ENCODE peak calls at places on chromosome 18, in nine cellular contexts. C, L, Z, K, G, F, N, P and O are unnamed samples.

GRCh38 chr18:31410716-31411483 is 34.3 kb downstream of the DSG4 start:
- DNase-seq in K (no peak), N (no peak), Z (no peak), P (peak), G (no peak), F (no peak), L (no peak), C (no peak), O (no peak)

GRCh38 chr18:35430721-35431441 is 53.7 kb upstream of the ZNF396 start:
- DNase-seq in G (no peak), P (no peak), N (no peak), L (no peak), K (no peak), C (no peak), Z (no peak), F (no peak), O (no peak)

GRCh38 chr18:9991021-9992000 is 77.5 kb downstream of the VAPA start:
- DNase-seq in Z (no peak), N (no peak), C (no peak), G (no peak), K (no peak), P (no peak), L (no peak), F (no peak), O (no peak)

GRCh38 chr18:10036479-10036878 is 122.7 kb downstream of the VAPA start:
- DNase-seq in G (no peak), F (no peak), C (peak), N (no peak), L (no peak), Z (no peak), K (no peak), P (no peak), O (no peak)

GRCh38 chr18:75624836-75625235 is 197.3 kb upstream of the SMIM21 start:
- DNase-seq in C (no peak), N (no peak), L (no peak), G (no peak), K (no peak), F (no peak), Z (no peak), P (no peak), O (no peak)

GRCh38 chr18:1585881-1586488 is 681.3 kb downstream of the ADCYAP1 start:
- DNase-seq in K (no peak), P (peak), Z (no peak), F (no peak), G (no peak), C (no peak), N (peak), L (peak), O (no peak)

GRCh38 chr18:52657063-52657462 is 317.1 kb downstream of the DCC start:
- DNase-seq in N (no peak), Z (no peak), P (peak), C (no peak), L (no peak), K (no peak), F (no peak), G (no peak), O (no peak)

GRCh38 chr18:41849632-41850031 is 105.4 kb upstream of the PIK3C3 start:
- DNase-seq in C (no peak), L (no peak), G (no peak), P (no peak), F (no peak), N (no peak), Z (no peak), K (no peak), O (no peak)

GRCh38 chr18:48796491-48797205 is 154.1 kb downstream of the SMAD7 start:
- DNase-seq in G (peak), F (no peak), N (no peak), C (no peak), L (no peak), K (no peak), P (no peak), Z (peak), O (peak)

GRCh38 chr18:68454511-68455228 is 260.2 kb downstream of the TMX3 start:
- DNase-seq in K (no peak), N (no peak), G (no peak), Z (no peak), P (no peak), F (no peak), C (no peak), L (no peak), O (no peak)

GRCh38 chr18:56723706-56724105 is 72.5 kb downstream of the WDR7 start:
- DNase-seq in L (no peak), Z (no peak), F (no peak), G (no peak), P (no peak), N (no peak), C (no peak), K (no peak), O (no peak)

GRCh38 chr18:12038082-12038660 is 55.5 kb upstream of the ANKRD62 start:
- DNase-seq in P (peak), N (no peak), K (no peak), L (no peak), F (no peak), G (no peak), Z (peak), C (peak), O (no peak)

GRCh38 chr18:41532344-41533086 is 422.5 kb upstream of the PIK3C3 start:
- DNase-seq in C (no peak), L (no peak), K (no peak), F (no peak), P (peak), Z (no peak), N (no peak), G (no peak), O (no peak)

GRCh38 chr18:39751161-39751560 is 2185.6 kb upstream of the CELF4 start:
- DNase-seq in L (no peak), G (no peak), N (no peak), F (no peak), K (no peak), Z (no peak), C (no peak), P (no peak), O (no peak)

GRCh38 chr18:22559414-22560282 is 141.9 kb upstream of the CTAGE1 start:
- DNase-seq in N (peak), K (no peak), C (peak), P (peak), Z (peak), L (no peak), F (peak), G (peak), O (peak)

DNA sequence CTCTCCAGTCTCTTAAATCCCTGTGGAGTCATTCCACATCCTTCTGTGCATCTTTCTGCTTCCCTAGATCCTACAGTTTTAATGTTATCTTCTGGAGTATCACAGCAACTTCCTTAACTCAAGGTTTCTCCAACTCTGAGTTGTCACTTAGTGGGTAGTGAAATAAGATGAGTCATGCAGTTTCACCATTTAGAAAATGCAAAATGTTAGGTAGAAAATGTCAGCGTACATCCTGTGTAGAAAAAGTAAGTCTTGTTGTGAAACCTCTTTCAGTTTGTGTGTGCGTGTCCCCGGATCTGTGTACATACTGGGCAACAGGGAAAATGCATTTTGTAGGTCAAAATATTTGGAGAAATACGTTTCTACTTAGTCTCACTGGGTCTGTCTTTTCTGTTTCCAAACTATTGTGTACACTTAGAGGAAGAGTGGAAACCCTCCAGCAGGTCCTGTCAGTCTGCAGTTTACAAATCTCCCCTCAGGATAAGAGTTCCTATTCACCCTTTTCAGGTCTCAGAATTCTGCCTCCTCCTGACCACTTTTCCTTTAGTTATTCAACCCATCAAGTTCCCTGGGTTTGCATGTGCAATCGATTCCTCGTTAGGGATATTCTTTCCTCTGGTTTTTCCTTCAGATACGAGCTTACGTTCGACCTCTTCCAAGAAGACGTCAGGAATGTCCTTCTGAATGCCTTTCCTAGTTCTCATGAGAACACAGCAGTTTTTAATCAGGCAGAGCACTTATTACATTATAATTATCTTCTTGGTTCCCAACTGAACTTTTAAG is 154.8 kb downstream of the TGIF1 start:
- DNase-seq in N (peak), G (no peak), Z (peak), C (no peak), K (peak), P (peak), L (no peak), F (no peak), O (peak)
- TF ChIP-seq POLR2AphosphoS5 in N (peak), G (no peak), Z (peak), C (peak), K (peak), P (peak), L (peak), F (no peak), O (no peak)

GRCh38 chr18:58542426-58543159 is 86.3 kb downstream of the ALPK2 start:
- DNase-seq in P (no peak), L (no peak), K (no peak), F (no peak), G (no peak), Z (no peak), N (no peak), C (no peak), O (no peak)

GRCh38 chr18:58539659-58540380 is 89.1 kb downstream of the ALPK2 start:
- DNase-seq in L (no peak), C (no peak), Z (no peak), N (no peak), G (no peak), K (no peak), F (no peak), P (no peak), O (no peak)

GRCh38 chr18:58540381-58540943 is 88.4 kb downstream of the ALPK2 start:
- DNase-seq in L (no peak), Z (no peak), G (no peak), F (no peak), N (no peak), P (no peak), K (no peak), C (no peak), O (no peak)

GRCh38 chr18:58541789-58542425 is 87.0 kb downstream of the ALPK2 start:
- DNase-seq in Z (no peak), L (peak), F (no peak), K (peak), C (no peak), G (no peak), N (no peak), P (no peak), O (no peak)

DNA sequence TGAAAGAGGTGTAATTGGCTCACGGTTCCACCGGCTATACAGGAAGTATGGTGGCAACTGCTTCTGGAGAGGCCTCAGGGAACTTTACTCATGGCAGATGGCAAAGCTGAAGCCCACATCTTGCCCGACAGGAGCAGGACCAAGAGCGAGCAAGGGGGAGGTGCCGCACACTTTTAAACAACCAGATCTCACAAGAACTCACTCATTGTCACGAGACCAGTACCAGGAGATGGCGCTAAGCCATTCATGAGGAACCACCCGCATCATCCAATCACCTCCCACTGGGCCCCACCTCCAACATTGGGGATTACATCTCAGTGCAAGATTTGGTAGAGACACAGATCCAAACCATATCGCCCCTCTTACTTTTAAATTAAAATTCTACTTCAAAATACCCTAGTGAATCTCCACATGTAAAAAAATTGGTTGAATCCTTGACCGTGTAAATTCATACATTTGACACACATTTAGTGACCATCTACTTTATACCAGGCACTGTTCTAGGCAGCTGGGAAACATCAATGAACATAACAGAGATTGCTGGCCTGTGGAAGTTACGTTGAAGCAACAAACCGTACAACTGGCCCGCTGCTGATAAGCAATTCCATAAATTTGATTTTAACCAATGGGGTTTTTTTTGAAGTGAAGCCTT is 87.6 kb downstream of the ALPK2 start:
- DNase-seq in K (no peak), L (peak), N (peak), F (no peak), C (no peak), P (peak), G (no peak), Z (no peak), O (no peak)
- TF ChIP-seq POLR2AphosphoS5 in K (no peak), L (no peak), N (no peak), F (no peak), C (no peak), P (no peak), G (no peak), Z (no peak), O (no peak)

DNA sequence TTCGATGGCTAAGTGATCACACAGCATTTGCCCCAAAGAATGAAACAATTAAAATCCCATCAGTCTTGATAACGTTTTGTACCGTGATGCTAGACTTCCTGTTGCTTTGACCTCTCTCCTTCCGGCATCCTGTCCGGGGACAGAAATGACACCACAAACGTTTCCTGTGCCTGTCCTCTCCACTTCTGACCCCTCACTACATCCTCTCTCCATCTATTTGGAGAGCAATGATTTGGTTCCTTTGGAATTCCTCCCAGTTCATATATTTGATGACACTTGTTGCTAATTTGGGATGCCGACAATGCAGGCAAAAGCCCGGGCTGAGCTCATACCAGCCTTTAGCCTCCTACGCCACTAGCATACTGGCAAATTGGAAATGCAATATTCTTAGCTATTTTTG is 151.2 kb upstream of the CCDC68 start:
- DNase-seq in F (no peak), G (no peak), Z (no peak), C (no peak), K (no peak), L (no peak), N (no peak), P (no peak), O (no peak)
- TF ChIP-seq POLR2AphosphoS5 in F (no peak), G (peak), Z (peak), C (no peak), K (no peak), L (no peak), N (no peak), P (no peak), O (no peak)

GRCh38 chr18:24170389-24170788 is 31.5 kb downstream of the CABYR start:
- DNase-seq in P (no peak), C (no peak), G (no peak), L (no peak), F (no peak), Z (no peak), N (no peak), K (no peak), O (no peak)
- TF ChIP-seq POLR2AphosphoS5 in P (no peak), C (no peak), G (no peak), L (no peak), F (no peak), Z (no peak), N (no peak), K (no peak), O (no peak)

GRCh38 chr18:62420513-62421209 is 95.6 kb downstream of the TNFRSF11A start:
- DNase-seq in P (no peak), G (no peak), C (peak), K (no peak), N (peak), L (no peak), Z (no peak), F (no peak), O (no peak)

GRCh38 chr18:62425465-62426190 is 97.2 kb upstream of the ZCCHC2 start:
- DNase-seq in L (peak), Z (peak), C (peak), F (no peak), G (peak), P (peak), K (peak), N (peak), O (no peak)

GRCh38 chr18:62418258-62418657 is 93.1 kb downstream of the TNFRSF11A start:
- DNase-seq in P (no peak), F (no peak), N (no peak), C (no peak), G (no peak), L (no peak), K (no peak), Z (no peak), O (no peak)

DNA sequence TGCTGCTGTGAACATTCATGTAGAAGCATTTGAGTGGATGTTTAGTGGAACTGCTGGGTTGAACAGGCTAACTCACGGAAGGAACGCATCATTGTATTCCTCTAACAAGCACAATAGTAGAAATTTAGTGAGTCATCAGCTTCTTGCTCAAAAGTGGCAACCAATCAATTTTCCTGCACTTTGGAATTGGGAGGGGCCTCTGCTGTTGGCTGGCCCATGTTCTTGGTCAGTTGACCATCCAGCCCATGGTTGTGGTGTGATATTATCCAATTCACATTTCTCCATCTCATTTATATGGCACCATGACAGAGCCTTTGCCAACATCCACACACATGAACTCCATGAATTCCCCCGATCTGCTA is 95.0 kb downstream of the TNFRSF11A start:
- DNase-seq in P (no peak), L (no peak), G (no peak), Z (no peak), C (no peak), F (no peak), N (peak), K (no peak), O (no peak)
- TF ChIP-seq POLR2AphosphoS5 in P (no peak), L (no peak), G (no peak), Z (no peak), C (no peak), F (no peak), N (no peak), K (no peak), O (no peak)

GRCh38 chr18:63320690-63321265 is 1.2 kb upstream of the BCL2 start:
- DNase-seq in G (peak), C (peak), N (peak), L (no peak), Z (peak), P (peak), K (no peak), F (peak), O (peak)
- TF ChIP-seq POLR2AphosphoS5 in G (no peak), C (no peak), N (no peak), L (no peak), Z (no peak), P (peak), K (no peak), F (peak), O (peak)

GRCh38 chr18:79372991-79373390 is 22.7 kb upstream of the NFATC1 start:
- DNase-seq in P (no peak), Z (no peak), K (no peak), L (no peak), F (no peak), G (no peak), N (no peak), C (no peak), O (no peak)

GRCh38 chr18:79372461-79372860 is 23.3 kb upstream of the NFATC1 start:
- DNase-seq in Z (no peak), C (no peak), K (no peak), L (no peak), N (no peak), F (no peak), P (no peak), G (no peak), O (peak)

GRCh38 chr18:79373736-79374135 is 22.0 kb upstream of the NFATC1 start:
- DNase-seq in F (no peak), L (no peak), G (no peak), K (no peak), N (no peak), C (no peak), P (no peak), Z (no peak), O (peak)

GRCh38 chr18:79374408-79375171 is 21.1 kb upstream of the NFATC1 start:
- DNase-seq in G (no peak), L (no peak), Z (no peak), N (no peak), F (no peak), K (no peak), P (no peak), C (no peak), O (peak)

GRCh38 chr18:79371536-79372210 is 24.1 kb upstream of the NFATC1 start:
- DNase-seq in N (no peak), G (no peak), F (no peak), K (no peak), Z (no peak), C (no peak), L (no peak), P (no peak), O (peak)
- TF ChIP-seq POLR2AphosphoS5 in N (no peak), G (no peak), F (no peak), K (no peak), Z (no peak), C (no peak), L (no peak), P (no peak), O (no peak)

GRCh38 chr18:54260376-54261072 is 8.8 kb upstream of the POLI start:
- DNase-seq in F (no peak), Z (no peak), N (no peak), L (no peak), K (no peak), C (no peak), P (no peak), G (no peak), O (no peak)
- TF ChIP-seq POLR2AphosphoS5 in F (no peak), Z (no peak), N (no peak), L (no peak), K (no peak), C (no peak), P (no peak), G (no peak), O (no peak)

DNA sequence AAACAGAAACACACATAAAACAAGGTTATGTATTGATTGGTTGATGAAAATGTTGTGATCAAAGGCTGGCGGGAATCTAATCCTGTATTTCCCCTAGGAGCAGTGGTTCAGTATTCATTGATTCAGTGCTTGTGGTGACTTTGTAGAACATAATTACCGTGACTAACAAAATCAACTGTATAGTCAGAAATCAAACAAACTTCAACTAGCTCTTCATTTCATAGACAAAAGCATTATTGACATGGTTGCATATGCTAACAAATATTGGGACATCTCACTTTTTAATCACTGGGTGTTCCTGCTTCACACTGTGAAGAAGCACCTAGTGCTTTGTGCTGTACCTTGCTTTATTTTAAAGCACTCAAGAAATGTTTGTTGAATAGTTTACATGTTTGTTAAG is 41.4 kb downstream of the USP14 start:
- DNase-seq in C (no peak), N (no peak), F (no peak), L (no peak), Z (no peak), P (no peak), G (no peak), K (no peak), O (no peak)
- TF ChIP-seq POLR2AphosphoS5 in C (no peak), N (no peak), F (no peak), L (no peak), Z (no peak), P (no peak), G (no peak), K (no peak), O (no peak)